ENCODE peak calls at places on chromosomes 7 and 10, in five cellular contexts. B is ovary, K is colonic mucosa, S is HCT116, D is psoas muscle. Y is an unnamed sample.
A peak's percentile ranks its signal among the peaks of the same experiment; 100 is the strongest.

GRCh38 chr10:110225756-110226554 is 18.6 kb downstream of the MXI1 start:
- DNase-seq in B (peak; percentile 92), K (peak; percentile 93), S (peak; percentile 92), D (peak; percentile 95), Y (peak; percentile 80)

GRCh38 chr10:112004075-112004474 is 179.5 kb downstream of the GPAM start:
- DNase-seq in B (no peak), K (no peak), S (no peak), D (no peak), Y (no peak)

GRCh38 chr7:129607471-129608120 is 3.9 kb upstream of the NRF1 start:
- DNase-seq in B (no peak), K (peak; percentile 43), S (no peak), D (no peak), Y (no peak)

GRCh38 chr7:2247141-2247985 is 5.3 kb downstream of the NUDT1 start:
- DNase-seq in B (no peak), K (no peak), S (no peak), D (no peak), Y (no peak)

GRCh38 chr7:105797652-105798051 is 78.7 kb downstream of the ATXN7L1 start:
- DNase-seq in B (no peak), K (no peak), S (no peak), D (no peak), Y (no peak)

GRCh38 chr10:60460058-60460457 is 70.4 kb upstream of the ANK3 start:
- DNase-seq in B (no peak), K (no peak), S (no peak), D (no peak), Y (no peak)

GRCh38 chr10:133215586-133215985 is 14.4 kb upstream of the UTF1 start:
- DNase-seq in B (no peak), K (no peak), S (no peak), D (peak; percentile 38), Y (no peak)

GRCh38 chr10:19505320-19506092 is 310.7 kb upstream of the PLXDC2 start:
- DNase-seq in B (no peak), K (no peak), S (no peak), D (no peak), Y (no peak)

GRCh38 chr10:19788075-19788686 is 28.1 kb upstream of the PLXDC2 start:
- DNase-seq in B (peak; percentile 23), K (peak; percentile 34), S (no peak), D (no peak), Y (no peak)

GRCh38 chr10:120634629-120635028 is 177.6 kb downstream of the PLPP4 start:
- DNase-seq in B (no peak), K (no peak), S (peak; percentile 12), D (no peak), Y (no peak)

GRCh38 chr10:51422311-51423120 is 276.9 kb downstream of the CSTF2T start:
- DNase-seq in B (peak; percentile 60), K (peak; percentile 69), S (peak; percentile 16), D (no peak), Y (peak; percentile 26)

GRCh38 chr10:103784723-103785418 is 70.5 kb downstream of the SH3PXD2A start:
- DNase-seq in B (no peak), K (peak; percentile 88), S (no peak), D (no peak), Y (peak; percentile 53)

GRCh38 chr7:5665106-5666025 is 116.1 kb downstream of the RNF216 start:
- DNase-seq in B (peak; percentile 85), K (peak; percentile 86), S (peak; percentile 62), D (peak; percentile 60), Y (peak; percentile 82)

GRCh38 chr7:139360948-139361307 is 1.2 kb downstream of the LUC7L2 start:
- DNase-seq in B (no peak), K (no peak), S (no peak), D (no peak), Y (no peak)

GRCh38 chr10:46223626-46224413 is 63.0 kb upstream of the ANTXRL start:
- DNase-seq in B (no peak), K (peak; percentile 11), S (no peak), D (no peak), Y (no peak)

GRCh38 chr10:43377393-43377883 is 6.0 kb downstream of the FXYD4 start:
- DNase-seq in B (no peak), K (no peak), S (peak; percentile 55), D (no peak), Y (peak; percentile 91)

GRCh38 chr10:1451362-1451888 is 285.9 kb downstream of the ADARB2 start:
- DNase-seq in B (no peak), K (no peak), S (no peak), D (no peak), Y (no peak)

GRCh38 chr7:82226191-82226590 is 217.4 kb downstream of the CACNA2D1 start:
- DNase-seq in B (no peak), K (no peak), S (no peak), D (no peak), Y (no peak)

GRCh38 chr10:126376956-126377355 is 11.3 kb downstream of the ADAM12 start:
- DNase-seq in B (no peak), K (no peak), S (no peak), D (no peak), Y (peak; percentile 74)

GRCh38 chr10:131641231-131641630 is 259.6 kb upstream of the PPP2R2D start:
- DNase-seq in B (no peak), K (no peak), S (no peak), D (no peak), Y (no peak)

GRCh38 chr10:117638664-117639200 is 96.2 kb downstream of the EMX2 start:
- DNase-seq in B (no peak), K (no peak), S (no peak), D (no peak), Y (no peak)

GRCh38 chr7:116403265-116403664 is 96.3 kb upstream of the CAV2 start:
- DNase-seq in B (no peak), K (no peak), S (no peak), D (no peak), Y (no peak)

GRCh38 chr7:39667354-39667923 is 44.1 kb downstream of the RALA start:
- DNase-seq in B (no peak), K (no peak), S (no peak), D (no peak), Y (no peak)

GRCh38 chr7:91628742-91629141 is 251.8 kb downstream of the MTERF1 start:
- DNase-seq in B (no peak), K (no peak), S (no peak), D (no peak), Y (no peak)

GRCh38 chr10:125076891-125077643 is 83.3 kb downstream of the CTBP2 start:
- DNase-seq in B (no peak), K (no peak), S (no peak), D (no peak), Y (no peak)

GRCh38 chr7:135169141-135169935 is 1.2 kb downstream of the CYREN start:
- DNase-seq in B (no peak), K (peak; percentile 50), S (peak; percentile 68), D (peak; percentile 74), Y (peak; percentile 62)

GRCh38 chr10:124943301-124944092 is 1.6 kb downstream of the ZRANB1 start:
- DNase-seq in B (no peak), K (no peak), S (peak; percentile 7), D (no peak), Y (no peak)

GRCh38 chr10:132071667-132072066 is 5.9 kb downstream of the JAKMIP3 start:
- DNase-seq in B (no peak), K (no peak), S (no peak), D (no peak), Y (no peak)

GRCh38 chr7:158950914-158951635 is 94.7 kb downstream of the DYNC2I1 start:
- DNase-seq in B (no peak), K (no peak), S (no peak), D (no peak), Y (no peak)

GRCh38 chr7:90824386-90825307 is 228.5 kb downstream of the CDK14 start:
- DNase-seq in B (no peak), K (no peak), S (no peak), D (no peak), Y (no peak)

GRCh38 chr7:149496642-149497391 is 792 bp downstream of the ZNF746 start:
- DNase-seq in B (peak; percentile 70), K (peak; percentile 58), S (no peak), D (peak; percentile 76), Y (no peak)

GRCh38 chr7:149495785-149496641 is 1.6 kb downstream of the ZNF746 start:
- DNase-seq in B (peak; percentile 87), K (peak; percentile 63), S (no peak), D (peak; percentile 85), Y (peak; percentile 47)

GRCh38 chr7:149497467-149498261 is at the start of gene ZNF746:
- DNase-seq in B (peak; percentile 65), K (peak; percentile 78), S (peak; percentile 41), D (peak; percentile 91), Y (peak; percentile 65)

GRCh38 chr7:149493366-149493765 is 4.2 kb downstream of the ZNF746 start:
- DNase-seq in B (no peak), K (no peak), S (no peak), D (no peak), Y (no peak)

DNA sequence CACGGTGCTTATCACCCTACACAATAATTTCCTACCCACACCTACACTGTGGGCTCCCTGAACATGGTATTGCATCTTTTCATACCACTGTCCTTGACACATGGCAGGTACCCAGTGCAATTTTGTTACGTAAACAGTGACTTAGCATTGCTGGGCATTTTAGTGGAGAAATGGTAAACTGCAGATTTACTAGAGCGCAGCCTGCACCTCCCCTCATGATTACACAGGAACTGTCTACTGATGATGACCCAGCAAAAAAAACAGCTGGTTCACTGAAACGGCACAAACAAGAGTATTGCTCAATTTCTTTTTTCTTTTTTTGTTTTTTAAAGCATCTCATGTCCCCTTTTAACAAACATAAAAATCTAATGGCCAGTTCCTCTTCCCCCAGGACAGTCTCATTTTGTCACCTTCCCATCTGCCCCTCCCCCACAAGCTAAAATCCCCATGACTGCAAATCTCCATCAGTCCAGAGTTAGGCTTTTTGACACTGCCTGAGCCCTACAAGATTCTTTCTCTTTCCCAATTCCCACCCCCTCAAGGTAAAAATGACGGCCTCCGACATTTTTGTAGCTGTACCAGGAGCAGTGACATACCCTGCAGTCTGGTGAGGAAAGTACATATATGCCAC is 2.8 kb downstream of the ZNF746 start:
- DNase-seq in B (no peak), K (no peak), S (no peak), D (no peak), Y (no peak)
- H3K27ac ChIP-seq in B (peak overlapping the region; percentile 12), K (no peak overlapping the region), S (no peak overlapping the region), D (no peak overlapping the region), Y (peak overlapping the region; percentile 5)

GRCh38 chr10:78397796-78398195 is 364.1 kb downstream of the RPS24 start:
- DNase-seq in B (no peak), K (no peak), S (no peak), D (no peak), Y (no peak)
- H3K27me3 ChIP-seq in B (no peaks in the 10 kb centered on the region), K (no peaks in the 10 kb centered on the region), S (peaks cover 17% of the 10 kb centered on the region), D (no peaks in the 10 kb centered on the region), Y (no peaks in the 10 kb centered on the region)

GRCh38 chr7:685540-685939 is 41.0 kb upstream of the DNAAF5 start:
- DNase-seq in B (no peak), K (no peak), S (no peak), D (no peak), Y (no peak)
- H3K27ac ChIP-seq in B (no peak overlapping the region), K (no peak overlapping the region), S (no peak overlapping the region), D (no peak overlapping the region), Y (no peak overlapping the region)

GRCh38 chr7:251005-251404 is 39.0 kb upstream of the FOXL3 start:
- DNase-seq in B (no peak), K (no peak), S (no peak), D (no peak), Y (no peak)

GRCh38 chr7:253491-254336 is 36.3 kb upstream of the FOXL3 start:
- DNase-seq in B (no peak), K (no peak), S (no peak), D (peak; percentile 49), Y (no peak)

GRCh38 chr7:251446-252175 is 38.4 kb upstream of the FOXL3 start:
- DNase-seq in B (no peak), K (no peak), S (no peak), D (no peak), Y (no peak)

GRCh38 chr7:252981-253380 is 37.0 kb upstream of the FOXL3 start:
- DNase-seq in B (no peak), K (no peak), S (no peak), D (peak; percentile 82), Y (no peak)

GRCh38 chr7:252216-252965 is 37.6 kb upstream of the FOXL3 start:
- DNase-seq in B (no peak), K (no peak), S (no peak), D (no peak), Y (no peak)
- H3K27me3 ChIP-seq in B (no peaks in the 10 kb centered on the region), K (no peaks in the 10 kb centered on the region), S (no peaks in the 10 kb centered on the region), D (no peaks in the 10 kb centered on the region), Y (no peaks in the 10 kb centered on the region)

Y was measured in PC-9.